ENCODE peak calls at places on chromosomes 1 and 21, in ten cellular contexts. T, B, N, M, V, I, S, L, Z and O are unnamed samples.

GRCh38 chr1:162635418-162635817 is 3.2 kb downstream of the DDR2 start:
- DNase-seq in T (no peak), B (no peak), N (no peak), M (no peak), V (no peak), I (no peak), S (no peak), L (no peak), Z (no peak), O (no peak)

GRCh38 chr1:210541680-210542358 is 213.1 kb downstream of the HHAT start:
- DNase-seq in T (no peak), B (no peak), N (no peak), M (no peak), V (no peak), I (no peak), S (no peak), L (no peak), Z (no peak), O (no peak)

GRCh38 chr1:170010443-170010842 is 64.1 kb downstream of the KIFAP3 start:
- DNase-seq in T (peak), B (peak), N (no peak), M (peak), V (peak), I (peak), S (no peak), L (no peak), Z (no peak), O (no peak)

GRCh38 chr1:230661976-230662375 is 19.7 kb downstream of the COG2 start:
- DNase-seq in T (no peak), B (no peak), N (no peak), M (no peak), V (no peak), I (no peak), S (no peak), L (no peak), Z (no peak), O (peak)

GRCh38 chr1:90919900-90920299 is 101.9 kb downstream of the ZNF644 start:
- DNase-seq in T (no peak), B (no peak), N (no peak), M (no peak), V (no peak), I (no peak), S (no peak), L (no peak), Z (no peak), O (no peak)

GRCh38 chr1:115462677-115463076 is 124.6 kb upstream of the NGF start:
- DNase-seq in T (no peak), B (no peak), N (no peak), M (no peak), V (no peak), I (no peak), S (no peak), L (no peak), Z (no peak), O (no peak)

GRCh38 chr1:936865-937264 is 13.1 kb downstream of the SAMD11 start:
- DNase-seq in T (no peak), B (no peak), N (no peak), M (no peak), V (no peak), I (no peak), S (no peak), L (no peak), Z (no peak), O (no peak)

GRCh38 chr1:110012100-110012499 is 22.3 kb upstream of the STRIP1 start:
- DNase-seq in T (no peak), B (no peak), N (no peak), M (no peak), V (no peak), I (no peak), S (no peak), L (no peak), Z (no peak), O (no peak)

GRCh38 chr1:77218477-77219165 is 609 bp downstream of the PIGK start:
- DNase-seq in T (no peak), B (peak), N (no peak), M (no peak), V (no peak), I (no peak), S (no peak), L (no peak), Z (peak), O (no peak)

GRCh38 chr1:182872881-182873280 is 33.7 kb downstream of the DHX9 start:
- DNase-seq in T (no peak), B (no peak), N (no peak), M (no peak), V (no peak), I (no peak), S (no peak), L (no peak), Z (no peak), O (no peak)

GRCh38 chr1:207993477-207994445 is 82.8 kb upstream of the CD34 start:
- DNase-seq in T (no peak), B (peak), N (no peak), M (no peak), V (no peak), I (no peak), S (no peak), L (no peak), Z (no peak), O (peak)

GRCh38 chr21:41689289-41689583 is 77.6 kb downstream of the RIPK4 start:
- DNase-seq in T (no peak), B (no peak), N (no peak), M (no peak), V (no peak), I (no peak), S (no peak), L (no peak), Z (no peak), O (no peak)

GRCh38 chr21:41251961-41252642 is 64.5 kb upstream of the FAM3B start:
- DNase-seq in T (no peak), B (no peak), N (no peak), M (no peak), V (no peak), I (no peak), S (no peak), L (no peak), Z (no peak), O (no peak)

GRCh38 chr1:9717193-9718005 is 65.9 kb downstream of the PIK3CD start:
- DNase-seq in T (peak), B (peak), N (no peak), M (no peak), V (no peak), I (no peak), S (peak), L (no peak), Z (no peak), O (no peak)

GRCh38 chr1:111690306-111690617 is 48.9 kb downstream of the INKA2 start:
- DNase-seq in T (peak), B (no peak), N (peak), M (peak), V (peak), I (peak), S (peak), L (no peak), Z (peak), O (no peak)

GRCh38 chr1:1907098-1907736 is 7.8 kb upstream of the CALML6 start:
- DNase-seq in T (no peak), B (no peak), N (no peak), M (no peak), V (no peak), I (no peak), S (peak), L (no peak), Z (peak), O (no peak)

GRCh38 chr1:228005511-228006033 is 1.2 kb upstream of the WNT3A start:
- DNase-seq in T (peak), B (no peak), N (no peak), M (no peak), V (no peak), I (no peak), S (no peak), L (peak), Z (no peak), O (no peak)

GRCh38 chr1:15543589-15544568 is 17.2 kb downstream of the DNAJC16 start:
- DNase-seq in T (no peak), B (no peak), N (no peak), M (no peak), V (no peak), I (no peak), S (no peak), L (no peak), Z (no peak), O (no peak)

GRCh38 chr1:86757272-86757984 is 53.1 kb downstream of the SH3GLB1 start:
- DNase-seq in T (peak), B (no peak), N (peak), M (no peak), V (peak), I (no peak), S (no peak), L (no peak), Z (no peak), O (no peak)

GRCh38 chr21:27291006-27291405 is 324.1 kb upstream of the ADAMTS5 start:
- DNase-seq in T (no peak), B (no peak), N (no peak), M (no peak), V (no peak), I (no peak), S (no peak), L (no peak), Z (no peak), O (no peak)

GRCh38 chr1:115678141-115678540 is 36.4 kb downstream of the VANGL1 start:
- DNase-seq in T (no peak), B (no peak), N (no peak), M (no peak), V (no peak), I (no peak), S (no peak), L (no peak), Z (no peak), O (no peak)

GRCh38 chr1:115189814-115190541 is 100.7 kb upstream of the TSPAN2 start:
- DNase-seq in T (peak), B (no peak), N (no peak), M (peak), V (peak), I (peak), S (no peak), L (no peak), Z (no peak), O (no peak)

GRCh38 chr1:204466416-204467405 is 27.9 kb downstream of the PIK3C2B start:
- DNase-seq in T (no peak), B (no peak), N (peak), M (no peak), V (no peak), I (no peak), S (no peak), L (no peak), Z (no peak), O (no peak)

GRCh38 chr1:175725684-175726083 is 17.7 kb downstream of the TNR start:
- DNase-seq in T (no peak), B (peak), N (no peak), M (no peak), V (no peak), I (no peak), S (no peak), L (peak), Z (no peak), O (no peak)

GRCh38 chr1:168110896-168111545 is 25.7 kb downstream of the GPR161 start:
- DNase-seq in T (no peak), B (peak), N (no peak), M (no peak), V (no peak), I (no peak), S (no peak), L (no peak), Z (no peak), O (no peak)

GRCh38 chr1:44472614-44473262 is 67.7 kb downstream of the RNF220 start:
- DNase-seq in T (no peak), B (no peak), N (peak), M (no peak), V (no peak), I (no peak), S (no peak), L (no peak), Z (no peak), O (no peak)

GRCh38 chr1:4653796-4654715 is at the start of gene AJAP1:
- DNase-seq in T (no peak), B (no peak), N (peak), M (no peak), V (no peak), I (no peak), S (no peak), L (no peak), Z (peak), O (no peak)

GRCh38 chr1:169122976-169123375 is 16.5 kb downstream of the ATP1B1 start:
- DNase-seq in T (no peak), B (no peak), N (no peak), M (no peak), V (no peak), I (no peak), S (no peak), L (no peak), Z (no peak), O (no peak)

GRCh38 chr1:67336783-67337182 is 29.1 kb downstream of the IL12RB2 start:
- DNase-seq in T (no peak), B (no peak), N (no peak), M (no peak), V (no peak), I (no peak), S (no peak), L (no peak), Z (no peak), O (no peak)

GRCh38 chr1:41955461-41956159 is 36.9 kb upstream of the HIVEP3 start:
- DNase-seq in T (no peak), B (peak), N (no peak), M (peak), V (peak), I (peak), S (no peak), L (no peak), Z (no peak), O (no peak)

GRCh38 chr21:41325138-41325537 is 8.5 kb downstream of the FAM3B start:
- DNase-seq in T (no peak), B (no peak), N (no peak), M (no peak), V (no peak), I (no peak), S (no peak), L (no peak), Z (no peak), O (no peak)

GRCh38 chr1:109620890-109621289 is 1.3 kb downstream of the AMPD2 start:
- DNase-seq in T (peak), B (peak), N (peak), M (peak), V (peak), I (peak), S (peak), L (peak), Z (peak), O (peak)

GRCh38 chr1:11143907-11144306 is 44.2 kb upstream of the EXOSC10 start:
- DNase-seq in T (no peak), B (no peak), N (no peak), M (no peak), V (no peak), I (no peak), S (no peak), L (no peak), Z (no peak), O (no peak)

GRCh38 chr1:226702318-226702956 is 36.6 kb downstream of the ITPKB start:
- DNase-seq in T (peak), B (no peak), N (peak), M (no peak), V (peak), I (peak), S (no peak), L (no peak), Z (no peak), O (no peak)